ENCODE peak calls at places on chromosomes 7 and 10, in six cellular contexts. W is heart right ventricle; L is CD4-positive, alpha-beta T cell; M is endodermal cell; D is upper lobe of right lung; X is Peyer's patch. N is an unnamed sample. For H3K9me3, the result is how much of the 10 kb centered on the place peaks cover.

GRCh38 chr7:16204953-16205352 is 216.4 kb downstream of the CRPPA start:
- DNase-seq in D (no peak), X (no peak), M (peak), L (no peak), W (no peak), N (no peak)

GRCh38 chr7:107890493-107890961 is 456 bp upstream of the DLD start:
- DNase-seq in X (peak), W (no peak), M (no peak), L (no peak), D (no peak), N (no peak)

GRCh38 chr10:117568226-117568625 is 25.7 kb downstream of the EMX2 start:
- DNase-seq in L (no peak), X (no peak), M (no peak), D (no peak), W (no peak), N (no peak)

GRCh38 chr7:23022258-23022745 is 8.4 kb upstream of the HYCC1 start:
- DNase-seq in X (no peak), D (no peak), L (no peak), M (no peak), W (no peak), N (no peak)

GRCh38 chr10:119284679-119285096 is 77.3 kb downstream of the GRK5 start:
- DNase-seq in X (no peak), W (peak), D (no peak), M (no peak), L (no peak), N (peak)

GRCh38 chr7:17580141-17580540 is 281.7 kb downstream of the AHR start:
- DNase-seq in W (no peak), L (no peak), M (no peak), D (no peak), X (no peak), N (no peak)

GRCh38 chr7:30411897-30412296 is 66.7 kb downstream of the NOD1 start:
- DNase-seq in L (no peak), X (no peak), W (no peak), D (no peak), M (no peak), N (no peak)

GRCh38 chr10:35641430-35642015 is 573 bp downstream of the FZD8 start:
- DNase-seq in L (no peak), W (no peak), D (no peak), X (no peak), M (no peak), N (no peak)

GRCh38 chr10:119419931-119420330 is 122.6 kb downstream of the RGS10 start:
- DNase-seq in W (no peak), D (no peak), L (no peak), M (no peak), X (no peak), N (no peak)

GRCh38 chr10:7593068-7593467 is 73.7 kb downstream of the ITIH5 start:
- DNase-seq in D (no peak), L (no peak), M (no peak), W (peak), X (no peak), N (peak)

GRCh38 chr10:72310241-72310633 is 36.5 kb downstream of the DDIT4 start:
- DNase-seq in L (no peak), D (no peak), M (peak), X (no peak), W (no peak), N (no peak)

GRCh38 chr7:35869810-35870209 is 69.0 kb downstream of the SEPTIN7 start:
- DNase-seq in W (no peak), X (no peak), D (no peak), M (no peak), L (no peak), N (no peak)

GRCh38 chr10:44418637-44419036 is 33.7 kb upstream of the CXCL12 start:
- DNase-seq in L (no peak), M (peak), W (no peak), X (no peak), D (no peak), N (no peak)

GRCh38 chr10:69515699-69516547 is 57.3 kb downstream of the NEUROG3 start:
- DNase-seq in L (peak), D (peak), W (peak), M (peak), X (peak), N (peak)

GRCh38 chr7:20402297-20403230 is 71.9 kb downstream of the ITGB8 start:
- DNase-seq in D (no peak), M (no peak), X (no peak), L (no peak), W (no peak), N (no peak)

GRCh38 chr10:91188889-91189288 is 31.6 kb upstream of the PCGF5 start:
- DNase-seq in L (no peak), X (no peak), M (no peak), D (no peak), W (no peak), N (no peak)

GRCh38 chr7:140623995-140624902 is 16.4 kb downstream of the DENND2A start:
- DNase-seq in D (no peak), X (no peak), L (no peak), M (peak), W (peak), N (no peak)

GRCh38 chr7:42014625-42015412 is 222.2 kb downstream of the GLI3 start:
- DNase-seq in X (no peak), M (peak), W (no peak), D (no peak), L (no peak), N (no peak)

GRCh38 chr10:70348228-70348850 is 34.1 kb downstream of the LRRC20 start:
- DNase-seq in D (no peak), W (peak), M (peak), X (no peak), L (no peak), N (no peak)

GRCh38 chr7:92763636-92764423 is 72.5 kb downstream of the CDK6 start:
- DNase-seq in X (no peak), W (no peak), L (no peak), D (no peak), M (peak), N (no peak)

GRCh38 chr10:23193435-23194074 is 1.4 kb downstream of the PTF1A start:
- DNase-seq in X (no peak), W (no peak), L (no peak), M (no peak), D (no peak), N (no peak)

GRCh38 chr7:72098812-72099211 is 313.3 kb downstream of the CALN1 start:
- DNase-seq in D (no peak), L (no peak), X (no peak), M (peak), W (no peak), N (no peak)

GRCh38 chr10:112022196-112022595 is 161.4 kb downstream of the GPAM start:
- DNase-seq in D (no peak), M (peak), X (no peak), W (no peak), L (no peak), N (no peak)

GRCh38 chr7:27071622-27072390 is 24.0 kb downstream of the HOXA1 start:
- DNase-seq in X (no peak), W (no peak), M (no peak), L (no peak), D (no peak), N (no peak)

GRCh38 chr10:48449501-48450232 is 143.2 kb downstream of the MAPK8 start:
- DNase-seq in W (peak), D (peak), M (no peak), X (no peak), L (no peak), N (no peak)

GRCh38 chr10:79995979-79996629 is 47.2 kb upstream of the SFTPD start:
- DNase-seq in M (peak), W (no peak), D (no peak), X (no peak), L (no peak), N (no peak)

GRCh38 chr10:67696029-67696428 is at the start of gene CTNNA3:
- DNase-seq in D (no peak), M (no peak), W (no peak), L (no peak), X (no peak), N (no peak)

GRCh38 chr7:141697211-141697871 is 4.6 kb downstream of the DENND11 start:
- DNase-seq in D (no peak), M (no peak), X (no peak), W (no peak), L (no peak), N (no peak)

GRCh38 chr10:63077800-63078199 is 55.3 kb upstream of the NRBF2 start:
- DNase-seq in X (no peak), L (no peak), W (no peak), D (no peak), M (no peak), N (no peak)

GRCh38 chr10:77297370-77297692 is 340.3 kb downstream of the KCNMA1 start:
- DNase-seq in X (no peak), D (no peak), W (no peak), L (no peak), M (no peak), N (no peak)

GRCh38 chr10:69057951-69058297 is 30.0 kb upstream of the SRGN start:
- DNase-seq in L (no peak), W (no peak), X (no peak), M (no peak), D (no peak), N (no peak)

GRCh38 chr7:28784166-28784870 is 173.8 kb downstream of the TRIL start:
- DNase-seq in L (no peak), M (no peak), D (no peak), W (no peak), X (no peak), N (no peak)

GRCh38 chr10:82497451-82497850 is 622.5 kb downstream of the NRG3 start:
- DNase-seq in X (no peak), M (no peak), W (no peak), L (no peak), D (no peak), N (no peak)

GRCh38 chr10:60429084-60429849 is 39.6 kb upstream of the ANK3 start:
- DNase-seq in X (no peak), W (no peak), M (no peak), L (no peak), D (no peak), N (peak)

GRCh38 chr7:9488555-9488954 is 1055.1 kb downstream of the NXPH1 start:
- DNase-seq in D (no peak), M (no peak), W (no peak), L (no peak), X (no peak), N (no peak)

GRCh38 chr10:1600861-1601260 is 136.5 kb downstream of the ADARB2 start:
- DNase-seq in M (peak), L (no peak), W (no peak), D (no peak), X (no peak), N (no peak)

GRCh38 chr10:69866688-69867461 is 65.2 kb downstream of the COL13A1 start:
- DNase-seq in X (no peak), M (peak), W (peak), L (no peak), D (no peak), N (no peak)

GRCh38 chr7:40248681-40249080 is 113.9 kb downstream of the SUGCT start:
- DNase-seq in D (no peak), X (no peak), L (no peak), M (no peak), W (no peak), N (no peak)

GRCh38 chr7:107971100-107971499 is 31.9 kb downstream of the LAMB1 start:
- DNase-seq in W (no peak), M (no peak), X (no peak), L (no peak), D (no peak), N (no peak)

GRCh38 chr10:132873395-132873794 is 69.0 kb downstream of the CFAP46 start:
- DNase-seq in M (peak), L (peak), W (no peak), X (no peak), D (peak), N (peak)

DNA sequence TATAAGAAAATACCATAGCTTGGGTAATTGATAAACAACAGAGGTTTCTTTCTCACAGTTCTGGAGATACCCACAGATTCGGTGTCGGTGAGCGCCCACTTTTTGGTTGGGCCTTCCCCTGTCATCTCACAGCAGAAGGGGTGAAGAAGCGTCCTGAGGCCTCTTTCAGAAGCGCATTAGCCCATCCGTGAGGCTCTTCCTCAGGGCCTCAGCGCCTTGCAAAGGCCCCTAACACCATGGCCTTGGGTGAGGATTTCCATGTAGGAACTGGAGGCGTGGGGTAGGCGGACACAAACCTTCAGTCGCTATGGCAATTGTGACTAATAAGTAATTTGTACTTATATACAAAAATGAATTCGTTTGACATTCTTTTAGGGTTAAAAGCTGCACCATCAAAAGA is 316.0 kb downstream of the PTPRN2 start:
- DNase-seq in M (no peak), X (no peak), L (no peak), D (peak), W (no peak), N (no peak)
- H3K9me3 ChIP-seq in M (half or more), X (under half), L (under half), D (under half), W (under half), N (under half)

GRCh38 chr10:104084482-104085142 is 1.1 kb downstream of the COL17A1 start:
- DNase-seq in D (no peak), X (no peak), L (no peak), W (no peak), M (no peak), N (no peak)

GRCh38 chr10:104077282-104078151 is 8.2 kb downstream of the COL17A1 start:
- DNase-seq in W (no peak), D (no peak), M (peak), L (no peak), X (no peak), N (no peak)

GRCh38 chr10:104081998-104082397 is 3.7 kb downstream of the COL17A1 start:
- DNase-seq in D (no peak), X (no peak), M (no peak), W (no peak), L (no peak), N (no peak)

GRCh38 chr10:104076743-104077160 is 8.9 kb downstream of the COL17A1 start:
- DNase-seq in M (peak), W (peak), D (no peak), L (no peak), X (no peak), N (peak)

GRCh38 chr10:104080762-104081161 is 4.9 kb downstream of the COL17A1 start:
- DNase-seq in M (no peak), W (no peak), X (no peak), D (no peak), L (no peak), N (no peak)
- TF ChIP-seq CTCF in M (peak), W (peak), X (peak), D (peak), L (peak), N (peak)

DNA sequence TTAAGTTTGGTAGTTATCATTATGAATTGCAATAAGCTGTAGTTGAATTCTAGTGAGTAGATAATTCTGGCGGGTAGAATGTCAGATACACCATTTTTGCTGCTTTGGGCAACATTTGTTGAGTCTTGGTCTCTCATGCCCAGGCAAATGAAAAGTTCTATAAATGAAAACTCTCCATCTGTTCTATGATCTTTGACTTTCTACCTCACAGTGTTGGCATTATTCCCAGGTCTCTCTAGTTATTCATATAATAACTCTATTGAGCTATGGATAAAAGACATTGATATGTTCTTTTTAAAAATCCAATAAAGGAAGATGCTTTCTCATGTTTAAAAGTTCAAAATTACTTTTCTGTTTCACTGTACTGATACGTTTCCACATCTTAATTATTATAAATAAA is 415.3 kb upstream of the SEMA3D start:
- DNase-seq in W (no peak), M (no peak), L (no peak), X (no peak), D (no peak), N (no peak)
- H3K9me3 ChIP-seq in W (under half), M (under half), L (under half), X (under half), D (under half), N (under half)

GRCh38 chr7:120591-120991 is 71.8 kb upstream of the FAM20C start:
- DNase-seq in M (peak), W (no peak), X (no peak), L (no peak), D (peak), N (peak)
- TF ChIP-seq CTCF in M (no peak), W (no peak), X (no peak), L (no peak), D (no peak), N (no peak)

GRCh38 chr7:57385668-57386067 is 64.3 kb upstream of the ZNF716 start:
- DNase-seq in D (no peak), L (no peak), M (no peak), W (no peak), X (no peak), N (no peak)
- H3K9me3 ChIP-seq in D (under half), L (under half), M (half or more), W (under half), X (under half), N (under half)

GRCh38 chr7:88835147-88835728 is 39.7 kb upstream of the TEX47 start:
- DNase-seq in X (no peak), M (no peak), W (no peak), D (no peak), L (no peak), N (no peak)
- TF ChIP-seq CTCF in X (no peak), M (peak), W (no peak), D (peak), L (no peak), N (peak)

DNA sequence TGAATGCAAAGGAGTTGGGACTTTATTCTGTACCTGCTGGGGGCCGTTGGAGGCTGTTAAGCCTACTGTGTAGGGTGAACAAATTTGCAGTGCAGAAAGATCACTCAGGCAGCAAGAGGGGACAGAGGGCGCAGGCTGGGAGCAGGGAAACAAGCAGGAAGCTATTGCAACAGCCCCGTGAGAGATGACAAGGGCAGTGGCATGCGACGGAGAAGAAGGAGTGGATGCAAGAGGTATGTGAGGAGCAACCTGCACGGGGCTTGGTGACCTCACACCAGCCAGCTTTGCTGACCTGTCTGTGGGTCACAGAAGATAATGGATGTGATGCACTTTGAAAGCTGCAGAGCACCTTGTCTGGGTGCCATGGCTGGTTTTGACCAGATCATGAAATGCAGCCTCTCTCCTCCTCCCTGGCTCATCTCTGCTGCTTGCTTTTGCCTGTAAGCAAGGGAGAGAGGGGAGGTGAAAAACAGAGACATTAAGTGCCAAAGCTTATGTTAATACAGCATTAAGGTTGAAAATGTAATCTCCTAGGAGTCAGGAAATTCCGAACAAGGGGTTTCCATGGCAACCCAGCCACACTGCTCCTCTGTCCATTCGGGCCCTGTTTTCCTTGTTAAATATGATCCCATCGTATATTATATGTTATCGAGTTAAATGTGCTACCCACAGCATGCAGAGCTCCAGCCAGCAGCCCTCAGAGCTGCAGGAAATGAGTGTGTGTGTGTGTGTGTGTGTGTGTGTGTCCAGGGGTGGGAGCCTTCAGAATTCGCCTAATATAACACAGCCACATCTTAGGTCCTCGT is 314.3 kb upstream of the ZMIZ1 start:
- DNase-seq in M (peak), D (no peak), X (no peak), L (no peak), W (no peak), N (no peak)
- H3K9me3 ChIP-seq in M (under half), D (under half), X (under half), L (under half), W (under half), N (under half)

DNA sequence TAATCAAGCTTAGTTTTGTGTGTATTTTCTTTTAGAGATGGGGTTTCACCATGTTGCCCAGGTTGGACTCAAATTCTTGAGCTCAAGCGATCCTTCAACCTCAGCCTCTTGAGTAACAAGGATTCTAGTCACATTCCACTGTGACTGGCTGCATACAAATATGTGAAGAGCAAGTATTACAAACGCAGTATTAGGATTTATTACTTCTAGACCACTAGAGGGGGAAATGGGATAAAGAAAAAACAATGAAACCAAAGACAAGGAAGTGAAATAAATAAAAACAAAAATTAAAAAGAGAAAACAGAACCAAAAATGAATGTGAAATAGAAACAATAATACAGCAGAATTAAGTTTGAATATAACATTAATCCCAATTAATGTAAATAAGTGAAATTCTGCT is 308.7 kb downstream of the ANKRD30A start:
- DNase-seq in W (no peak), M (no peak), L (no peak), X (no peak), D (no peak), N (no peak)
- TF ChIP-seq CTCF in W (peak), M (peak), L (no peak), X (no peak), D (peak), N (peak)

N was measured in right lobe of liver.